ENCODE peak calls at places on chromosomes 2 and 18, in six cellular contexts. D is kidney glomerular epithelial cell; U is fibroblast of the conjunctiva; R is stimulated activated CD8-positive, alpha-beta memory T cell treated with anti-CD3 and anti-CD28 coated beads, Interleukin-15, amount 100 ng/mL, for 24 hours; L is HEK293T; S is erythroblast. J is an unnamed sample.

GRCh38 chr2:203804070-203804469 is 63.5 kb upstream of the CTLA4 start:
- DNase-seq in D (peak), U (peak), R (no peak), L (no peak), S (no peak), J (peak)

GRCh38 chr2:189083088-189083487 is 96.5 kb downstream of the COL5A2 start:
- DNase-seq in D (no peak), U (no peak), R (no peak), L (no peak), S (no peak), J (no peak)

GRCh38 chr2:82789886-82790276 is 1669.2 kb downstream of the SUCLG1 start:
- DNase-seq in D (no peak), U (no peak), R (no peak), L (no peak), S (no peak), J (no peak)

GRCh38 chr2:38076250-38076709 is 329 bp upstream of the CYP1B1 start:
- DNase-seq in D (no peak), U (peak), R (no peak), L (peak), S (peak), J (peak)

GRCh38 chr2:61645911-61646310 is 107.8 kb upstream of the XPO1 start:
- DNase-seq in D (no peak), U (peak), R (no peak), L (no peak), S (no peak), J (peak)

GRCh38 chr2:178271629-178272333 is 77.5 kb downstream of the OSBPL6 start:
- DNase-seq in D (no peak), U (peak), R (no peak), L (no peak), S (peak), J (peak)

GRCh38 chr2:101844055-101844635 is 146.6 kb downstream of the MAP4K4 start:
- DNase-seq in D (peak), U (peak), R (no peak), L (no peak), S (no peak), J (no peak)

GRCh38 chr2:98822301-98823164 is 91.6 kb upstream of the MGAT4A start:
- DNase-seq in D (no peak), U (no peak), R (peak), L (no peak), S (peak), J (no peak)

GRCh38 chr2:53536583-53537361 is 230.8 kb upstream of the CHAC2 start:
- DNase-seq in D (no peak), U (no peak), R (no peak), L (no peak), S (no peak), J (no peak)

GRCh38 chr2:1686784-1687105 is 57.6 kb downstream of the PXDN start:
- DNase-seq in D (peak), U (no peak), R (no peak), L (no peak), S (no peak), J (peak)

GRCh38 chr2:108189316-108189715 is 50.5 kb upstream of the SULT1C3 start:
- DNase-seq in D (peak), U (no peak), R (no peak), L (no peak), S (no peak), J (no peak)

GRCh38 chr18:76720683-76721082 is 101.7 kb upstream of the ZNF236 start:
- DNase-seq in D (no peak), U (no peak), R (no peak), L (no peak), S (no peak), J (no peak)

GRCh38 chr18:67924656-67925055 is 408.1 kb upstream of the DSEL start:
- DNase-seq in D (no peak), U (no peak), R (no peak), L (no peak), S (no peak), J (no peak)

GRCh38 chr2:192124576-192124975 is 70.2 kb downstream of the TMEFF2 start:
- DNase-seq in D (no peak), U (no peak), R (no peak), L (no peak), S (no peak), J (peak)

GRCh38 chr2:88159955-88160415 is 10.2 kb upstream of the THNSL2 start:
- DNase-seq in D (peak), U (peak), R (no peak), L (peak), S (peak), J (peak)

GRCh38 chr18:28432350-28432749 is 255.4 kb upstream of the CDH2 start:
- DNase-seq in D (no peak), U (no peak), R (no peak), L (no peak), S (no peak), J (no peak)

GRCh38 chr2:223936862-223937326 is 8.2 kb downstream of the WDFY1 start:
- DNase-seq in D (no peak), U (no peak), R (no peak), L (no peak), S (no peak), J (no peak)

GRCh38 chr18:36610716-36611115 is 218.1 kb downstream of the TPGS2 start:
- DNase-seq in D (no peak), U (no peak), R (no peak), L (no peak), S (no peak), J (no peak)

GRCh38 chr18:41199212-41199611 is 755.8 kb upstream of the PIK3C3 start:
- DNase-seq in D (no peak), U (no peak), R (no peak), L (no peak), S (no peak), J (no peak)

GRCh38 chr18:36850527-36851201 is 21.7 kb downstream of the KIAA1328 start:
- DNase-seq in D (peak), U (peak), R (no peak), L (no peak), S (peak), J (peak)

GRCh38 chr18:56112013-56112749 is 524.2 kb upstream of the TCF4 start:
- DNase-seq in D (no peak), U (no peak), R (no peak), L (no peak), S (no peak), J (no peak)

GRCh38 chr2:50712569-50712968 is 319.4 kb downstream of the NRXN1 start:
- DNase-seq in D (no peak), U (no peak), R (no peak), L (no peak), S (no peak), J (no peak)

GRCh38 chr18:76860411-76860810 is 38.1 kb downstream of the ZNF236 start:
- DNase-seq in D (peak), U (no peak), R (no peak), L (no peak), S (no peak), J (peak)

GRCh38 chr2:211093743-211094303 is 537.4 kb downstream of the CPS1 start:
- DNase-seq in D (no peak), U (no peak), R (no peak), L (no peak), S (peak), J (no peak)

GRCh38 chr2:168573128-168573903 is 117.2 kb downstream of the CERS6 start:
- DNase-seq in D (no peak), U (peak), R (no peak), L (no peak), S (no peak), J (no peak)

GRCh38 chr2:175930504-175930903 is 71.6 kb downstream of the LNPK start:
- DNase-seq in D (no peak), U (peak), R (no peak), L (no peak), S (no peak), J (no peak)

GRCh38 chr2:37189452-37190153 is 1.1 kb upstream of the SULT6B1 start:
- DNase-seq in D (peak), U (peak), R (no peak), L (no peak), S (peak), J (peak)

GRCh38 chr18:70256994-70257393 is 31.9 kb upstream of the SOCS6 start:
- DNase-seq in D (no peak), U (no peak), R (no peak), L (no peak), S (no peak), J (no peak)

GRCh38 chr2:5695641-5696350 is 3.6 kb downstream of the SOX11 start:
- DNase-seq in D (no peak), U (peak), R (no peak), L (no peak), S (no peak), J (no peak)

J was measured in astrocyte of the cerebellum.